ENCODE peak calls at places on chromosomes 12 and 14, in seven cellular contexts. T is upper lobe of right lung, Y is hepatocyte, N is astrocyte of the spinal cord, X is fibroblast of lung, B is skeletal muscle cell, G is choroid plexus epithelial cell. S is an unnamed sample.

GRCh38 chr12:27973487-27973890 is 956 bp upstream of the PTHLH start:
- DNase-seq in X (peak; percentile 41), G (peak; percentile 54), T (no peak), Y (no peak), B (no peak), N (no peak), S (no peak)

GRCh38 chr12:109529618-109530300 is 43.5 kb downstream of the MMAB start:
- DNase-seq in X (no peak), T (no peak), Y (no peak), G (no peak), N (no peak), B (no peak), S (no peak)

GRCh38 chr14:68145036-68145435 is 325.5 kb downstream of the RAD51B start:
- DNase-seq in T (no peak), N (no peak), X (no peak), Y (no peak), G (no peak), B (no peak), S (no peak)

GRCh38 chr14:74324945-74325361 is 22.2 kb upstream of the ABCD4 start:
- DNase-seq in X (peak; percentile 43), N (peak; percentile 42), B (no peak), G (peak; percentile 71), Y (peak; percentile 56), T (no peak), S (peak; percentile 27)

GRCh38 chr14:89648510-89648909 is 231.5 kb upstream of the FOXN3 start:
- DNase-seq in N (no peak), B (no peak), T (no peak), G (no peak), Y (peak; percentile 33), X (no peak), S (no peak)

GRCh38 chr14:98564541-98564940 is 707.5 kb downstream of the BCL11B start:
- DNase-seq in G (no peak), B (no peak), T (no peak), Y (no peak), N (no peak), X (no peak), S (peak; percentile 42)

GRCh38 chr12:32650508-32650907 is 28.6 kb upstream of the DNM1L start:
- DNase-seq in T (no peak), B (no peak), G (no peak), X (no peak), N (no peak), Y (no peak), S (peak; percentile 70)

GRCh38 chr12:125683748-125684381 is 618.6 kb downstream of the AACS start:
- DNase-seq in Y (peak; percentile 75), G (no peak), N (no peak), T (peak; percentile 83), B (no peak), X (no peak), S (no peak)

GRCh38 chr12:58156697-58157096 is 215.3 kb downstream of the ATP23 start:
- DNase-seq in Y (no peak), G (no peak), X (no peak), N (no peak), B (no peak), T (no peak), S (no peak)

GRCh38 chr14:79161576-79161975 is 991.4 kb downstream of the NRXN3 start:
- DNase-seq in X (peak; percentile 48), N (peak; percentile 49), Y (peak; percentile 59), G (peak; percentile 63), B (no peak), T (no peak), S (peak; percentile 17)

GRCh38 chr12:69783365-69783764 is 41.7 kb upstream of the MYRFL start:
- DNase-seq in X (no peak), G (no peak), Y (no peak), T (no peak), N (no peak), B (no peak), S (no peak)

GRCh38 chr12:66491812-66492361 is 187.0 kb downstream of the GRIP1 start:
- DNase-seq in N (no peak), B (no peak), Y (peak; percentile 6), T (no peak), G (no peak), X (no peak), S (no peak)

GRCh38 chr12:49549735-49550710 is 11.2 kb downstream of the KCNH3 start:
- DNase-seq in N (no peak), X (no peak), T (peak; percentile 61), Y (no peak), B (no peak), G (no peak), S (no peak)
- H3K4me3 ChIP-seq in N (no peak overlapping the region), X (no peak overlapping the region), T (no peak overlapping the region), Y (no peak overlapping the region), B (no peak overlapping the region), G (no peak overlapping the region), S (no peak overlapping the region)

DNA sequence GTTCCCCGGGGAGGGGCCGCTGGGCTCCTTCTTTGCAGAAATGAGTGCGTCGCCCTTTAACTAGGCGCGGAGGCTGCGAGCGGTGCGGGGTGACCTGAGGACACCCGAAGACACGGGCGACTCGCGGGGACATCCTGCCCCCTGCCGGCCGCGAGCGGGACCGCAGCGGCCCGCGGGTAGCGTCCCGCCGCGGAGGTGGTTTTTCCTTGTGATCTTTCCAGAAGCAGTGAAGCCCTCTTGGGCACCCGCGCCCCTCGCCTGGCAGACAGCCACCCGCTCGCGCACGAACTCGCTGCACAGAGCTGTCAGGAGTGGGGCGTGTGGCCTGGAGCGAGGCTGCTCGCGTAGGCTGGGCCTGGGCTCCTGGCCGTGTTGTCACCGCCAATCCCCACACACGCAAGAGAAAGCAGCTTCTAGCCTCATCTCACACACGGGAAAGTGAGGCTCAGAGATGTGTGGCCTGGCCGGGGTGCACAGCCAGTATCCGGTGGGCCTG is 67.2 kb downstream of the DIO3 start:
- DNase-seq in N (peak; percentile 65), B (no peak), X (peak; percentile 68), Y (peak; percentile 87), T (peak; percentile 85), G (peak; percentile 70), S (peak; percentile 67)
- H3K4me3 ChIP-seq in N (no peak overlapping the region), B (peak overlapping the region; percentile 23), X (no peak overlapping the region), Y (no peak overlapping the region), T (peak overlapping the region; percentile 17), G (peak overlapping the region; percentile 48), S (no peak overlapping the region)

GRCh38 chr12:26031814-26032213 is 73.3 kb downstream of the RASSF8 start:
- DNase-seq in B (no peak), G (no peak), X (peak; percentile 29), T (no peak), N (no peak), Y (no peak), S (no peak)
- H3K4me3 ChIP-seq in B (no peak overlapping the region), G (no peak overlapping the region), X (no peak overlapping the region), T (no peak overlapping the region), N (no peak overlapping the region), Y (no peak overlapping the region), S (no peak overlapping the region)

GRCh38 chr14:58690801-58691516 is 53.2 kb downstream of the DACT1 start:
- DNase-seq in G (no peak), T (peak; percentile 68), X (no peak), B (no peak), N (no peak), Y (no peak), S (no peak)
- H3K4me3 ChIP-seq in G (no peak overlapping the region), T (no peak overlapping the region), X (no peak overlapping the region), B (no peak overlapping the region), N (no peak overlapping the region), Y (no peak overlapping the region), S (no peak overlapping the region)

DNA sequence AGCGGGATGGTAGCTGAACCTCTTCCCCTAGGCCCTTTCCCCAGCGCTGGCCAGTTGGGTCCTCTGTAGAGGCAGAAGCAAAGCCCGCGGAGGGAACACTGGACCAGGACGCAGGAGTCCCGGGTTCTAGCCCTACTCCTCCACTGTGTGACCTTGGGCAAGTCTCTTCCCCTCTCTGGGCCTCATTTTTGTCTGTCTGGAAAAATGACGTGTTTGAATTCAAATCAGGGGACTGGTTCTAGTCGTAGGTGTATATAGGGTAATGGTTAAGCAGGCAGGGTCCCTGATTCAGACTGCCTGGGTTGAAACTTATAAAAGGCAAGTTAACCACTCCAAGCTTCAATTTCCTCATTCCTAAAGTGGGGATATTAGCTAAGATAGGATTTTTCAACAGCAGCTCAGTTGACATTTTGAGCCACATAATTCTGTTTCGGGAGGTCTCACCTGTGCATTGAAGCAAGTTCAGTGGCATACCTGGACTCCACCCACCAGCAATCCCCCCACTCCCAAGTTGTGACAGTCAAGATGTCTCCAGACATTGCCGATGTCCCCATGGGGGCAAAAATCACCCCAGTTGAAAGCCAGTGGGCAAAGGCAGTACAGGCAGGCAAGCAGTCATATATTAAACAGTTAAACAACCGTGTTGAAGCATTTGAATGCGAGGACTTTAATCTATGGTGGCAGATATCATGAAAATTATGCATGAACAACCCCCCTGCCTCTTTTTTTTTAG is 899 bp downstream of the TPCN1 start:
- DNase-seq in B (no peak), Y (no peak), X (no peak), T (no peak), N (no peak), G (no peak), S (peak; percentile 18)
- H3K4me3 ChIP-seq in B (peak overlapping the region; percentile 86), Y (peak overlapping the region; percentile 34), X (peak overlapping the region; percentile 56), T (peak overlapping the region; percentile 86), N (peak overlapping the region; percentile 87), G (peak overlapping the region; percentile 88), S (peak overlapping the region; percentile 85)

DNA sequence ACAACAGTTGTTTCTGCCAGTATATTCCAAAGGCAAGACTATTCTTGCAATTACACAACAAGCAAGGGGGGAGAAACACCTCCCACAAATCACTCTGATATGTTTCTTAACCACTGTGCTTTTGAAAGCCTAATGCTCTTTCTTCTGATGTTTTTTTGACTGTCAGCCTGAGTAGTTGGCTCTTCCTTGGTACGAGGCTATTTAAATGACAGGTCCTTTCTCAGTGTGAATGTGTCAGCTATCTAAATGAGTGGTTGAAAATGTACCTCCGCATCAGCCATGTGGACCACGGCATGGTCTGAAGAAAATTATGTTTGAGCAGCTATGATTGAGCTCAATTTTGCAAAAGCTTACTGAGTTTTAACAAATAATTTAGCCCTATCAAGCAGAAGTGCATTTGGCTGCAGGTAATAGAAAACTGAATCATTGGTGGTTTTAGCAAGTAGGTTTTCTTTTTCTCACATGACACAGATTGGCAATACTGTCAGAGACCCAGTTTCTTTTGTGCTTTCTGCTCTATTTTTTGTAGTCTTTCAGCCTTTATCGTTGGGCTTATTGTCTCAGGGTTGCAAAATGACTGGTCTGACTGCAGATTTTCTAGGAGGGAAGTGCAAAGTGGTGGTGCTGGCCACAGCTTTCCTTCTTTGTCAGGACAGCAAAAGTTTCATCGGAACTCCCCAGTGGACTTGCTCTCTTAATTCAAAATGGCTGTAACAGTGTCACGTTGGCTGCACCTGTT is 162.8 kb downstream of the RGS6 start:
- DNase-seq in N (no peak), B (no peak), X (no peak), G (no peak), T (no peak), Y (no peak), S (no peak)
- H3K4me3 ChIP-seq in N (no peak overlapping the region), B (no peak overlapping the region), X (no peak overlapping the region), G (no peak overlapping the region), T (no peak overlapping the region), Y (no peak overlapping the region), S (no peak overlapping the region)

GRCh38 chr14:23067847-23068791 is 10.8 kb upstream of the CDH24 start:
- DNase-seq in X (no peak), Y (no peak), T (no peak), N (no peak), B (no peak), G (no peak), S (no peak)
- H3K4me3 ChIP-seq in X (no peak overlapping the region), Y (no peak overlapping the region), T (no peak overlapping the region), N (peak overlapping the region; percentile 8), B (no peak overlapping the region), G (peak overlapping the region; percentile 37), S (no peak overlapping the region)